ENCODE peak calls at places on chromosomes 6 and 20, in five cellular contexts. M is HCT116, D is heart left ventricle, S is uterus, U is upper lobe of left lung. O is an unnamed sample.
A peak's percentile ranks its signal among the peaks of the same experiment; 100 is the strongest.

GRCh38 chr6:496649-497048 is 105.1 kb downstream of the IRF4 start:
- DNase-seq in S (no peak), M (no peak), U (no peak), D (no peak), O (no peak)

GRCh38 chr6:108667984-108668383 is 107.3 kb downstream of the FOXO3 start:
- DNase-seq in U (no peak), M (no peak), D (peak; percentile 34), S (no peak), O (no peak)

GRCh38 chr6:79672631-79673065 is 41.5 kb downstream of the SH3BGRL2 start:
- DNase-seq in S (no peak), U (no peak), D (no peak), M (peak; percentile 32), O (no peak)

GRCh38 chr6:163485388-163485851 is 70.9 kb downstream of the QKI start:
- DNase-seq in M (no peak), S (no peak), U (no peak), D (no peak), O (no peak)

GRCh38 chr6:46325561-46326525 is 155.1 kb upstream of the ENPP5 start:
- DNase-seq in D (no peak), S (no peak), U (peak; percentile 55), M (no peak), O (no peak)

GRCh38 chr6:81144346-81144745 is 608.1 kb downstream of the TENT5A start:
- DNase-seq in M (no peak), S (no peak), U (no peak), D (no peak), O (no peak)

GRCh38 chr20:13276945-13277582 is 56.0 kb downstream of the ISM1 start:
- DNase-seq in M (no peak), D (no peak), S (no peak), U (no peak), O (no peak)

GRCh38 chr6:43742285-43742684 is 27.7 kb upstream of the VEGFA start:
- DNase-seq in M (no peak), S (no peak), U (no peak), D (no peak), O (no peak)

GRCh38 chr20:31642837-31643236 is 5.1 kb downstream of the COX4I2 start:
- DNase-seq in M (no peak), D (no peak), U (no peak), S (no peak), O (no peak)

GRCh38 chr20:38023181-38024085 is 9.8 kb downstream of the TTI1 start:
- DNase-seq in S (no peak), D (no peak), U (no peak), M (no peak), O (no peak)

GRCh38 chr6:150451767-150452641 is 83.2 kb downstream of the IYD start:
- DNase-seq in S (no peak), M (no peak), D (no peak), U (no peak), O (no peak)

GRCh38 chr20:61730631-61731362 is 334.9 kb downstream of the TAF4 start:
- DNase-seq in U (peak; percentile 69), M (no peak), D (peak; percentile 18), S (no peak), O (no peak)

GRCh38 chr20:44576297-44576696 is 6.1 kb upstream of the PKIG start:
- DNase-seq in M (no peak), U (no peak), S (no peak), D (no peak), O (no peak)

GRCh38 chr6:116059713-116060571 is 749 bp downstream of the FRK start:
- DNase-seq in M (no peak), U (no peak), S (peak; percentile 18), D (no peak), O (no peak)

GRCh38 chr6:6788394-6789020 is 200.0 kb downstream of the LY86 start:
- DNase-seq in D (no peak), U (no peak), M (no peak), S (no peak), O (no peak)

GRCh38 chr6:126905917-126906316 is 212.6 kb upstream of the RSPO3 start:
- DNase-seq in U (no peak), D (no peak), M (no peak), S (no peak), O (no peak)

GRCh38 chr6:50851269-50851847 is 32.7 kb downstream of the TFAP2B start:
- DNase-seq in U (no peak), M (no peak), D (no peak), S (no peak), O (no peak)

GRCh38 chr6:66390393-66390792 is 683.4 kb upstream of the EYS start:
- DNase-seq in D (no peak), M (no peak), S (no peak), U (no peak), O (no peak)

GRCh38 chr6:18990313-18990978 is 603.3 kb downstream of the RNF144B start:
- DNase-seq in U (peak; percentile 68), M (peak; percentile 55), D (peak; percentile 74), S (peak; percentile 47), O (peak; percentile 15)

GRCh38 chr6:20334334-20334733 is 67.3 kb upstream of the E2F3 start:
- DNase-seq in U (no peak), M (no peak), D (peak; percentile 62), S (no peak), O (peak; percentile 44)

GRCh38 chr6:411402-412145 is 20.0 kb downstream of the IRF4 start:
- DNase-seq in D (no peak), S (peak; percentile 34), M (no peak), U (no peak), O (no peak)

GRCh38 chr6:57242505-57242904 is 20.4 kb upstream of the RAB23 start:
- DNase-seq in S (no peak), U (no peak), M (no peak), D (no peak), O (no peak)

GRCh38 chr6:160013987-160014868 is 45.3 kb downstream of the IGF2R start:
- DNase-seq in D (no peak), U (no peak), S (no peak), M (no peak), O (no peak)

GRCh38 chr20:22679197-22679596 is 94.8 kb upstream of the FOXA2 start:
- DNase-seq in D (no peak), S (no peak), M (no peak), U (no peak), O (no peak)

GRCh38 chr20:62202083-62202395 is 18.0 kb downstream of the HRH3 start:
- DNase-seq in U (no peak), S (no peak), M (no peak), D (peak; percentile 13), O (no peak)

GRCh38 chr6:157663261-157663660 is 159.8 kb upstream of the SNX9 start:
- DNase-seq in U (no peak), M (no peak), S (no peak), D (no peak), O (no peak)

GRCh38 chr6:28258877-28259777 is at the start of gene NKAPL:
- DNase-seq in U (peak; percentile 89), S (peak; percentile 71), D (peak; percentile 92), M (no peak), O (no peak)

GRCh38 chr6:89828988-89829590 is 591 bp upstream of the CASP8AP2 start:
- DNase-seq in U (no peak), S (no peak), M (no peak), D (no peak), O (no peak)
- TF ChIP-seq POLR2A in U (no peak), S (no peak), M (peak; percentile 6), D (no peak), O (peak; percentile 11)

GRCh38 chr6:39646751-39647420 is 78.3 kb downstream of the KIF6 start:
- DNase-seq in S (no peak), U (no peak), D (no peak), M (no peak), O (no peak)
- TF ChIP-seq POLR2A in S (no peak), U (no peak), D (no peak), M (no peak), O (no peak)

GRCh38 chr6:85449388-85449817 is 480 bp upstream of the NT5E start:
- DNase-seq in D (peak; percentile 32), S (peak; percentile 62), U (no peak), M (no peak), O (peak; percentile 35)

GRCh38 chr6:85451586-85452306 is 1.9 kb downstream of the NT5E start:
- DNase-seq in D (no peak), U (no peak), M (no peak), S (no peak), O (no peak)

GRCh38 chr6:85450578-85450884 is 648 bp downstream of the NT5E start:
- DNase-seq in D (no peak), U (no peak), S (no peak), M (no peak), O (no peak)

GRCh38 chr6:85452441-85452881 is 2.6 kb downstream of the NT5E start:
- DNase-seq in M (no peak), D (no peak), S (no peak), U (no peak), O (no peak)

DNA sequence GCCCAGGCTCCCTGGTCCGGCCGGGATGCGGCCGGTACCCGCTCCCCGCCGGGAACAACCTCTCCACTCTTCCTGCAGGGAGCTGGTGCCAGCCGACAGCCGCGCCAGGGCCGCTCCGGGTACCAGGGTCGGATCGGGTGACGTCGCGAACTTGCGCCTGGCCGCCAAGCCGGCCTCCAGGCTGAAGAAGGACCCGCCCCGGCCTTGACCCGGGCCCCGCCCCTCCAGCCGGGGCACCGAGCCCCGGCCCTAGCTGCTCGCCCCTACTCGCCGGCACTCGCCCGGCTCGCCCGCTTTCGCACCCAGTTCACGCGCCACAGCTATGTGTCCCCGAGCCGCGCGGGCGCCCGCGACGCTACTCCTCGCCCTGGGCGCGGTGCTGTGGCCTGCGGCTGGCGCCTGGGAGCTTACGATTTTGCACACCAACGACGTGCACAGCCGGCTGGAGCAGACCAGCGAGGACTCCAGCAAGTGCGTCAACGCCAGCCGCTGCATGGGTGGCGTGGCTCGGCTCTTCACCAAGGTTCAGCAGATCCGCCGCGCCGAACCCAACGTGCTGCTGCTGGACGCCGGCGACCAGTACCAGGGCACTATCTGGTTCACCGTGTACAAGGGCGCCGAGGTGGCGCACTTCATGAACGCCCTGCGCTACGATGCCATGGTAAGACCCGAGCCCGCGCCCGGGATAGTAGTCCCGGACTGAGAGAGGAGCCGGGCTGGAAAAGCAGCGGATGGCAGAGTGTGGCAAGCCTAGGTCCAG is at the start of gene NT5E:
- DNase-seq in D (peak; percentile 71), M (no peak), S (peak; percentile 74), U (peak; percentile 94), O (peak; percentile 44)
- TF ChIP-seq POLR2A in D (no peak), M (no peak), S (peak; percentile 73), U (no peak), O (peak; percentile 59)

GRCh38 chr20:63527184-63527583 is 6.6 kb downstream of the PPDPF start:
- DNase-seq in D (peak; percentile 10), S (no peak), U (no peak), M (no peak), O (no peak)

GRCh38 chr20:63525185-63525584 is 4.6 kb downstream of the PPDPF start:
- DNase-seq in S (no peak), M (no peak), D (no peak), U (no peak), O (no peak)

GRCh38 chr20:63529180-63529860 is 7.9 kb downstream of the PTK6 start:
- DNase-seq in U (peak; percentile 72), M (no peak), S (no peak), D (peak; percentile 30), O (no peak)

GRCh38 chr20:63522981-63523611 is 2.5 kb downstream of the PPDPF start:
- DNase-seq in S (peak; percentile 20), D (peak; percentile 30), M (no peak), U (peak; percentile 63), O (no peak)

DNA sequence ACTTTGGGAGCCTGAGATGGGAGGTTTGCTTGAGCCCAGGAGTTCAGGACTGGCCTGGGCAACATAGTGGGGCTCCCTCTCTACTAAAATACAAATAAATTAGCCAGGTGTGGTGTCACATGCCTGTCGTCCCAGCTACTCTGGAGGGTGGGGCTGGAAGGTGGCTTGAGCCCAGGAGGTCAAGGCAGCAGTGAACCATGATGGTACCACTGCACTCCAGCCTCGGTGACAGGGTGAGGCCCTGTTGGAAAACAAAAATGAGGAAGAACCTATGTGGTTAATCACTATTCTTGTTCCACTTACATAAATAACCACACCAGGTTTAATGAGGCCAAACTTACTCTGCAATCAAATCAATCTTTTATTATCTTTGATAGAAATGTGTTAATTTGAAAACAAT is 5.4 kb downstream of the PPDPF start:
- DNase-seq in S (no peak), M (no peak), D (peak; percentile 9), U (no peak), O (no peak)
- TF ChIP-seq POLR2A in S (no peak), M (no peak), D (no peak), U (no peak), O (no peak)

O was measured in H54.